ENCODE peak calls at places on chromosome 16, in six cellular contexts. L is upper lobe of left lung, G is HepG2, N is A549, C is GM12878, Z is K562. Q is an unnamed sample.

GRCh38 chr16:67329901-67330300 is 3.3 kb downstream of the LRRC36 start:
- ATAC-seq in L (no peak), G (no peak), N (no peak), C (no peak), Z (no peak), Q (no peak)

GRCh38 chr16:4290236-4290830 is 17.5 kb upstream of the TFAP4 start:
- ATAC-seq in L (peak; percentile 28), G (peak; percentile 47), N (peak; percentile 76), C (no peak), Z (no peak), Q (no peak)

GRCh38 chr16:86509759-86510464 is 415 bp upstream of the FOXF1 start:
- ATAC-seq in L (peak; percentile 76), G (peak; percentile 13), N (no peak), C (peak; percentile 65), Z (no peak), Q (peak; percentile 81)

GRCh38 chr16:49213594-49213993 is 68.0 kb downstream of the CBLN1 start:
- ATAC-seq in L (no peak), G (no peak), N (no peak), C (no peak), Z (no peak), Q (no peak)

GRCh38 chr16:11251525-11252481 is 4.2 kb downstream of the SOCS1 start:
- ATAC-seq in L (no peak), G (no peak), N (no peak), C (peak; percentile 17), Z (no peak), Q (no peak)

GRCh38 chr16:68645494-68646388 is 631 bp downstream of the CDH3 start:
- ATAC-seq in L (peak; percentile 36), G (peak; percentile 65), N (peak; percentile 52), C (peak; percentile 34), Z (no peak), Q (no peak)

GRCh38 chr16:22347100-22347820 is 27.2 kb downstream of the CDR2 start:
- ATAC-seq in L (no peak), G (peak; percentile 26), N (no peak), C (no peak), Z (no peak), Q (peak; percentile 71)

GRCh38 chr16:8660841-8661301 is 13.5 kb upstream of the ABAT start:
- ATAC-seq in L (peak; percentile 68), G (peak; percentile 88), N (peak; percentile 88), C (peak; percentile 86), Z (peak; percentile 91), Q (peak; percentile 77)

GRCh38 chr16:9047689-9048301 is 43.6 kb upstream of the HAPSTR1 start:
- ATAC-seq in L (peak; percentile 97), G (peak; percentile 92), N (peak; percentile 98), C (peak; percentile 76), Z (peak; percentile 92), Q (peak; percentile 99)

GRCh38 chr16:24773771-24774427 is 44.4 kb downstream of the TNRC6A start:
- ATAC-seq in L (no peak), G (no peak), N (no peak), C (no peak), Z (no peak), Q (no peak)

GRCh38 chr16:89602273-89602951 is 11.0 kb upstream of the DPEP1 start:
- ATAC-seq in L (peak; percentile 78), G (peak; percentile 47), N (peak; percentile 65), C (peak; percentile 68), Z (peak; percentile 65), Q (no peak)

GRCh38 chr16:57471852-57472664 is 9.6 kb downstream of the POLR2C start:
- ATAC-seq in L (no peak), G (peak; percentile 83), N (peak; percentile 71), C (no peak), Z (no peak), Q (no peak)

GRCh38 chr16:2008009-2008526 is 1.6 kb downstream of the ZNF598 start:
- ATAC-seq in L (peak; percentile 48), G (no peak), N (no peak), C (peak; percentile 6), Z (peak; percentile 0), Q (no peak)

GRCh38 chr16:17497648-17498047 is 26.9 kb upstream of the XYLT1 start:
- ATAC-seq in L (no peak), G (no peak), N (no peak), C (no peak), Z (no peak), Q (no peak)

GRCh38 chr16:7025616-7026190 is 306.9 kb upstream of the RBFOX1 start:
- ATAC-seq in L (peak; percentile 65), G (peak; percentile 99), N (peak; percentile 54), C (peak; percentile 50), Z (peak; percentile 95), Q (no peak)

GRCh38 chr16:67110136-67110847 is 551 bp downstream of the PHAF1 start:
- ATAC-seq in L (peak; percentile 70), G (no peak), N (peak; percentile 58), C (peak; percentile 29), Z (peak; percentile 71), Q (no peak)

GRCh38 chr16:55622930-55623561 is 32.7 kb upstream of the SLC6A2 start:
- ATAC-seq in L (no peak), G (peak; percentile 99), N (peak; percentile 74), C (peak; percentile 32), Z (peak; percentile 94), Q (no peak)

GRCh38 chr16:53864819-53865491 is 161.0 kb downstream of the FTO start:
- ATAC-seq in L (peak; percentile 65), G (no peak), N (peak; percentile 34), C (peak; percentile 58), Z (peak; percentile 32), Q (no peak)

GRCh38 chr16:19115148-19116021 is 1.6 kb downstream of the ITPRIPL2 start:
- ATAC-seq in L (peak; percentile 0), G (no peak), N (no peak), C (no peak), Z (no peak), Q (no peak)

GRCh38 chr16:69501956-69502457 is 63.8 kb upstream of the NFAT5 start:
- ATAC-seq in L (no peak), G (peak; percentile 89), N (no peak), C (peak; percentile 72), Z (no peak), Q (no peak)

GRCh38 chr16:87850009-87851006 is 19.0 kb downstream of the SLC7A5 start:
- ATAC-seq in L (peak; percentile 47), G (peak; percentile 69), N (no peak), C (peak; percentile 67), Z (peak; percentile 28), Q (no peak)
- H3K4me1 ChIP-seq in L (peaks cover 34% of the 10 kb centered on the region), G (peaks cover 99% of the 10 kb centered on the region), N (peaks cover 98% of the 10 kb centered on the region), C (peaks cover 20% of the 10 kb centered on the region), Z (peaks cover 85% of the 10 kb centered on the region), Q (peaks cover 14% of the 10 kb centered on the region)

GRCh38 chr16:16059895-16060590 is 110.6 kb downstream of the ABCC1 start:
- ATAC-seq in L (no peak), G (no peak), N (no peak), C (no peak), Z (no peak), Q (peak; percentile 64)

GRCh38 chr16:16067127-16067526 is 117.7 kb downstream of the ABCC1 start:
- ATAC-seq in L (no peak), G (no peak), N (no peak), C (no peak), Z (no peak), Q (peak; percentile 37)

GRCh38 chr16:16064874-16065384 is 115.5 kb downstream of the ABCC1 start:
- ATAC-seq in L (no peak), G (no peak), N (no peak), C (no peak), Z (no peak), Q (no peak)

GRCh38 chr16:16063685-16064084 is 114.3 kb downstream of the ABCC1 start:
- ATAC-seq in L (no peak), G (no peak), N (peak; percentile 31), C (no peak), Z (peak; percentile 78), Q (no peak)

GRCh38 chr16:16062023-16062932 is 112.9 kb downstream of the ABCC1 start:
- ATAC-seq in L (no peak), G (no peak), N (no peak), C (no peak), Z (peak; percentile 40), Q (peak; percentile 85)
- TF ChIP-seq EP300 in L (no peak), G (no peak), N (no peak), C (no peak), Z (no peak), Q (peak; percentile 84)

GRCh38 chr16:85464342-85465305 is 148.5 kb upstream of the GSE1 start:
- ATAC-seq in L (no peak), G (no peak), N (no peak), C (no peak), Z (no peak), Q (no peak)

GRCh38 chr16:85461814-85462404 is 151.2 kb upstream of the GSE1 start:
- ATAC-seq in L (peak; percentile 36), G (peak; percentile 8), N (peak; percentile 27), C (peak; percentile 31), Z (peak; percentile 88), Q (peak; percentile 6)

GRCh38 chr16:85462405-85463227 is 150.5 kb upstream of the GSE1 start:
- ATAC-seq in L (no peak), G (no peak), N (no peak), C (peak; percentile 18), Z (peak; percentile 85), Q (no peak)

GRCh38 chr16:85463672-85464071 is 149.4 kb upstream of the GSE1 start:
- ATAC-seq in L (no peak), G (peak; percentile 5), N (no peak), C (no peak), Z (no peak), Q (no peak)

DNA sequence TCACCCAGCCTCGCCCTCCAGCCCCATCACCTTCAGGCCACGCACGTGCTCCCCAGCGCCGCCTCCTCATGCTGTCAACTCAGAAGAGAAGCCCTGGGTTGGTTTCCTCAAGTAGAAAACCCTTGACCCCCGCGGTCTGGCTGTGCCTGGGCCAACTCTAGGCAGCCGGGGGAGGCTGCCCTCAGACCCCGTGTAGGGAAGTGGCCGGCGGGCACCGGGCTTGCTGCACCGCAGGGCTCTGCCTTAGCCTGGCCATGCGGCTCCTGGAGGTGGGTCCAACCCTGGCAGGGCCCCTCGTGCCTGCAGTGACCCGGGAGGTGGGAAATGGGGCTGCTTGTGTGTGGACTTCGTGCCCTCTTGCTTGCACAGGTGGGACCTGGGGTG is 149.9 kb upstream of the GSE1 start:
- ATAC-seq in L (no peak), G (peak; percentile 22), N (no peak), C (no peak), Z (peak; percentile 18), Q (no peak)
- H3K27ac ChIP-seq in L (no peak overlapping the region), G (no peak overlapping the region), N (peak overlapping the region; percentile 87), C (no peak overlapping the region), Z (peak overlapping the region; percentile 57), Q (no peak overlapping the region)

DNA sequence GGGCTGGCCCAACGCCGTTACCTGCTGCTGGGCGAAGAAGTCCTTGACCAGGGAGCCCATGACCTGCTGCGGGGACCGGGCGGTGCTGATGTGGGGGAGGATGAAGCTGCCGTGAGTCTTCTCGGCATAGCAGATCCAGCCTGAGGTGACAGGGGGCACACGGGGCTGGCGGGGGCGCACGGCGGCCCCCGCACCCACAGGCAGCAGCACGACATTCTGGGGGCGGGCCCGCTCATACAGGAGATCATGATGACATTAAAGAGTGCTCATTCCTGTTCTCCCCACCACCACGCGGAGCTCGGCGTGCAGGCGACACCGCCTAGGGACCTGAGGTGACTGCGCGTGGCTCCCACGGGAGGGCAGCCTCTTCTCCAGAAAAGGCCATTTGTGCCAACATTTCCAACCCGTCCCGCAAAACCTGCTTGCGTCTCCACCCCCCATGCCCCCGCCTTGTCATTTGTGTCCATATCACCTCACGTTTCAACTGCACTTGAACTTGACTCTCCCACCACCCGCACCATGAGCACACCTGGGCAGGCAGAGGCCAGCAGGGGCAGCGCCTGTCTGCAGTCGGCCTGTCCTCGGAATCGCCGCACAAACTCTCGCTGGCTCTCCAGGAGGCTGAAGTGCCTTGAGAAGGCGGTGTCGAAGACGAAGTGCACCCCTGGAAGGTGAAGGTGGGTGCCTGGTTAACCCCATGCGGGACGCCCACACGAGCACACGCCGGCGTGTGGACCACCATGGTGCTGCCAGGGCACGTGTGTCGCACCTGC is 6.4 kb downstream of the CIAO3 start:
- ATAC-seq in L (no peak), G (no peak), N (no peak), C (no peak), Z (no peak), Q (no peak)
- H3K4me1 ChIP-seq in L (no peaks in the 10 kb centered on the region), G (peaks cover 4% of the 10 kb centered on the region), N (no peaks in the 10 kb centered on the region), C (peaks cover 35% of the 10 kb centered on the region), Z (peaks cover 92% of the 10 kb centered on the region), Q (peaks cover 3% of the 10 kb centered on the region)